ENCODE peak calls at places on chromosomes 1 and 21, in eight cellular contexts. L, A, R, Z, C, G, H and D are unnamed samples.

GRCh38 chr1:184033711-184034167 is 3.8 kb downstream of the COLGALT2 start:
- DNase-seq in A (no peak), Z (no peak), C (peak), H (no peak), L (no peak), R (peak), G (no peak), D (no peak)

GRCh38 chr1:80066060-80066459 is 1059.5 kb upstream of the ADGRL4 start:
- DNase-seq in H (no peak), R (no peak), Z (no peak), C (peak), A (no peak), G (no peak), L (no peak), D (no peak)

GRCh38 chr1:220910021-220910420 is 30.8 kb downstream of the HLX start:
- DNase-seq in C (no peak), Z (no peak), G (no peak), R (no peak), L (no peak), H (no peak), A (no peak), D (no peak)

GRCh38 chr1:205588691-205589445 is 42.9 kb downstream of the ELK4 start:
- DNase-seq in A (no peak), Z (no peak), R (peak), G (peak), C (peak), L (peak), H (peak), D (no peak)

GRCh38 chr21:32412998-32413504 is 545 bp downstream of the EVA1C start:
- DNase-seq in R (no peak), C (peak), H (peak), Z (peak), A (no peak), L (no peak), G (peak), D (no peak)

GRCh38 chr21:15617968-15618367 is 111.8 kb upstream of the USP25 start:
- DNase-seq in H (peak), A (peak), Z (no peak), G (peak), C (peak), R (peak), L (no peak), D (no peak)

GRCh38 chr1:21072721-21073120 is 104.0 kb downstream of the EIF4G3 start:
- DNase-seq in Z (no peak), G (peak), A (no peak), R (peak), H (peak), L (no peak), C (peak), D (no peak)

GRCh38 chr1:4585216-4585615 is 69.2 kb upstream of the AJAP1 start:
- DNase-seq in C (no peak), A (no peak), G (no peak), L (no peak), H (no peak), R (no peak), Z (no peak), D (no peak)

GRCh38 chr1:234047113-234047512 is 142.6 kb downstream of the SLC35F3 start:
- DNase-seq in Z (no peak), C (no peak), R (no peak), L (no peak), A (no peak), H (no peak), G (no peak), D (no peak)

GRCh38 chr1:202664083-202664482 is 46.2 kb downstream of the SYT2 start:
- DNase-seq in A (no peak), Z (no peak), C (no peak), L (no peak), R (peak), G (no peak), H (no peak), D (no peak)

GRCh38 chr21:46368533-46369285 is 44.8 kb downstream of the PCNT start:
- DNase-seq in G (no peak), A (no peak), L (no peak), Z (no peak), H (no peak), R (no peak), C (no peak), D (no peak)

GRCh38 chr1:242005866-242006565 is 7.1 kb upstream of the MAP1LC3C start:
- DNase-seq in C (peak), Z (no peak), L (no peak), G (no peak), A (no peak), R (peak), H (no peak), D (no peak)

DNA sequence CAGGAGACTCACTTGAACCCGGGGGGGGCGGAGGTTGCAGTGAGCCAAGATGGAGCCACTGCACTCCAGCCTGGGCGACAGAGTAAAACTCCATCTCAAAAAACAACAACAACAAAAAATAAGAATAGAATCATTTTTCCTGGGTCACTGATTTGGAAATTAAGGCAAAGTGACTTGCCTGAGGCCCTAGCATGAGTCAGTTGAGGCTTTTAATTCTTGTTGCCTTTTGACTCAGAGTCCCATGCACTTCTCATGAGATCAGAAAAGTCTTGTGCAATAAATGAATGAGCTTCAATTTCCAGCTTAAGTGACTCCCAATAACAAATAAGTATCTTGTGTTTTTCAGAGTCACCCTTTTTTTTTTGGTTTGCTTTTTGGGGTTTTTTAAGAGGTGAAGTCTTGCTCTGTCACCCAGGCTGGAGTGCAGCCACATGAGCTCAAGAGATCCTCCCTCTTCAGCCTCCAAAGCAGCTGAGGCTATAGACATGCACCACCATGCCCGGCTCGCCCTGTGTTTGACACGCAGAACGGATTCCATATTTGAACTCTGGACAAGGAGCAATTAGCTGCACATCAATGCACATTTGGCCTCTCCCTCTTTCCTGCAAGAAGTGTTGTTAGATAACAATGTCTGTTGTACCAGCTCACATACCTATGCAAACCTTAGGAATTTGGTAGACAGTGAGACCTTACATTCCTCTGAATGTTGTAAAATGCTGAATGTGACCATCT is 3.3 kb upstream of the PLEKHM2 start:
- DNase-seq in L (no peak), C (peak), A (no peak), Z (no peak), H (peak), R (peak), G (peak), D (peak)
- TF ChIP-seq CTCF in L (no peak), C (no peak), A (no peak), Z (no peak), H (no peak), R (no peak), G (no peak), D (no peak)

GRCh38 chr21:35227774-35228173 is 178.7 kb upstream of the RUNX1 start:
- DNase-seq in G (no peak), R (no peak), C (no peak), A (no peak), Z (no peak), L (no peak), H (no peak), D (no peak)
- H3K4me3 ChIP-seq in G (no peak), R (no peak), C (no peak), A (no peak), Z (no peak), L (no peak), H (no peak), D (no peak)

GRCh38 chr1:225882008-225882698 is at the start of gene TMEM63A:
- DNase-seq in A (peak), C (peak), H (peak), L (peak), R (peak), Z (peak), G (peak), D (no peak)
- TF ChIP-seq CTCF in A (peak), C (no peak), H (peak), L (peak), R (no peak), Z (peak), G (peak), D (peak)

DNA sequence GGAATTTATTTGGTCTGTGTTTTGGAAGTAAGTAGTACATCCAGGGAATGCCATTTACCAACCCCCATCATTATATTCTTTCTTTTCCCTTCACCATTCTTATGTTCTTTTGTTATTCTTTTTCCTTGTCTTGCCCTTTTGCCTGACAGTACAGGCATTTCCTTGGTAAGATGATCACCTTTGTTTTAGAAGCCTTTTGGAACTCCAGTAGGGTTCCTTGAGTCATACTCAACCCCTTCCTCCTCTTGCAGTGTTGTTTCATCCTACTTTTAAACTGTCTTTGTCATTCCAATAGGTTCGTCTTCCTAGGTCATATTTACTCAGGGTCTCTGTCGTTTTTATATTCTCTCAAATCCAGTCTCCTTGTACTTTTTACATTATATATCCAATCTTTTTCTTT is 9.2 kb downstream of the MRPS21 start:
- DNase-seq in L (no peak), Z (no peak), R (no peak), C (no peak), A (no peak), H (no peak), G (no peak), D (no peak)
- H3K4me3 ChIP-seq in L (no peak), Z (no peak), R (no peak), C (no peak), A (no peak), H (no peak), G (no peak), D (no peak)

DNA sequence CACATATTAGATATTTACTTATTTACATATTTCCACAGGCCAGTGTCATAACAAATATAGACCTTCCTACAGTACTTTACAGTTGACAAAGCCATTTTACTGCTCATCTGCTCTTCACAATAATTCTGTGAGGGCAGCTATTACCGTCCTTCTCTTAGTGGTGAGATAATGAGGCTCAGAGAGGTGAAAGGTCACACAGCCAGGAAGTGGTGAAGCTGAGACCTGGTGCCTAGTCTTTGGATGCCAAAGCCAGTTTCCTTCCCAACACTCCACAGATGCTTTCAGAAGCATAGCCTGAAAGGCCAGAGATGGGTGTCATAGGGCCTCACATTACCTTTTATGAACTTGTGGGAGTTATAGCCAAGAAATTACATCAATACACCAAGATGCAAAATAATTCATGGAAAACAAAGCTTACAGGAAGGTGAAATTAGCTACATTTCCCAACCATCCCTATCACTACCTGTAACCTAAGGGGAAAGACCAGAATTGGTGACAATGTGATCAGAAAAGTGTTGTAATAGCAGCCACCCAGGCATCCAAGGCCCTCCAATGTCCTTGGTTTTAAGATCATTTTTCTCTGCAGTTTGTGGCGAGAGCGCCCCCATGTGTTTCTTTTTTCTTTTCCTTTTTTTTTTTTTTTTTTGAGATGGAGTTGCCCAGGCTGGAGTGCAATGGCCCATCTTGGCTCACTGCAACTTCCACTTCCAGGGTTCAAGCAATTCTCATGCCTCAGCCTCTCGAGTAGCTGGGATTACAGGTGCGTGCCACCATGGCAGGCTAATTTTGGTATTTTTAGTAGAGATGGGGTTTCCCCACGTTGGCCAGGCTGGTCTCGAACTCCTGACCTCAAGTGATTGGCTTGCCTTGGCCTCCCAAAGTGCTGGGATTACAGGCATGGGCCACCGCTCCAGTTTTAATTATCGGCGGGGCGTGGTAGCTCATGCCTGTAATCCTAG is 26.5 kb upstream of the RPL11 start:
- DNase-seq in C (peak), A (no peak), H (peak), R (peak), Z (no peak), G (peak), L (peak), D (no peak)
- TF ChIP-seq CTCF in C (peak), A (peak), H (peak), R (peak), Z (no peak), G (peak), L (peak), D (peak)